ENCODE peak calls at places on chromosomes 13 and 19, in seven cellular contexts. U is GM23338; V is cardiac muscle cell; J is GM12865; G is AG04450; X is PC-9; M is CD8-positive, alpha-beta T cell. W is an unnamed sample.

GRCh38 chr19:32201661-32202060 is 143.7 kb upstream of the ZNF507 start:
- DNase-seq in U (no peak), V (no peak), J (no peak), G (no peak), X (no peak), M (no peak), W (no peak)

GRCh38 chr19:39183100-39183499 is 13.7 kb upstream of the NCCRP1 start:
- DNase-seq in U (no peak), V (no peak), J (no peak), G (no peak), X (no peak), M (no peak), W (no peak)

GRCh38 chr13:24228852-24229458 is 68.4 kb downstream of the SPATA13 start:
- DNase-seq in U (peak), V (peak), J (peak), G (peak), X (peak), M (no peak), W (peak)

GRCh38 chr13:36571444-36571843 is 102.4 kb upstream of the SERTM1 start:
- DNase-seq in U (no peak), V (no peak), J (no peak), G (no peak), X (no peak), M (no peak), W (no peak)

GRCh38 chr13:83681547-83681946 is 200.7 kb downstream of the SLITRK1 start:
- DNase-seq in U (peak), V (no peak), J (no peak), G (no peak), X (no peak), M (no peak), W (no peak)

GRCh38 chr19:43731854-43732253 is 16.0 kb downstream of the IRGC start:
- DNase-seq in U (no peak), V (no peak), J (no peak), G (no peak), X (peak), M (no peak), W (no peak)

GRCh38 chr19:7456964-7457541 is 31.8 kb downstream of the PEX11G start:
- DNase-seq in U (no peak), V (no peak), J (no peak), G (no peak), X (peak), M (no peak), W (no peak)

GRCh38 chr13:80168089-80168850 is 172.7 kb downstream of the SPRY2 start:
- DNase-seq in U (no peak), V (peak), J (no peak), G (no peak), X (no peak), M (no peak), W (peak)

GRCh38 chr19:18697680-18698079 is 14.2 kb downstream of the CRTC1 start:
- DNase-seq in U (no peak), V (no peak), J (no peak), G (no peak), X (no peak), M (no peak), W (no peak)

GRCh38 chr19:51448011-51448744 is 10.1 kb downstream of the SIGLEC8 start:
- DNase-seq in U (no peak), V (no peak), J (peak), G (no peak), X (no peak), M (no peak), W (no peak)

GRCh38 chr13:93045836-93046235 is 180.8 kb upstream of the GPC6 start:
- DNase-seq in U (no peak), V (no peak), J (no peak), G (no peak), X (no peak), M (no peak), W (no peak)

GRCh38 chr13:20796791-20797513 is 23.2 kb upstream of the EEF1AKMT1 start:
- DNase-seq in U (no peak), V (no peak), J (no peak), G (no peak), X (no peak), M (no peak), W (no peak)

GRCh38 chr19:19224852-19225494 is 13.2 kb downstream of the NCAN start:
- DNase-seq in U (peak), V (peak), J (peak), G (peak), X (peak), M (peak), W (peak)

GRCh38 chr19:8088752-8089663 is 36.4 kb downstream of the CCL25 start:
- DNase-seq in U (no peak), V (no peak), J (no peak), G (no peak), X (no peak), M (no peak), W (no peak)

GRCh38 chr19:40225440-40226305 is 816 bp downstream of the CCNP start:
- DNase-seq in U (peak), V (no peak), J (peak), G (no peak), X (no peak), M (no peak), W (no peak)

GRCh38 chr13:92513672-92514071 is 712.9 kb upstream of the GPC6 start:
- DNase-seq in U (no peak), V (no peak), J (no peak), G (no peak), X (no peak), M (no peak), W (no peak)

GRCh38 chr13:25927363-25927762 is 124.5 kb downstream of the SHISA2 start:
- DNase-seq in U (no peak), V (no peak), J (no peak), G (no peak), X (no peak), M (no peak), W (no peak)

GRCh38 chr13:78595458-78595818 is 7.9 kb downstream of the POU4F1 start:
- DNase-seq in U (peak), V (no peak), J (no peak), G (no peak), X (no peak), M (no peak), W (no peak)

GRCh38 chr13:84430015-84430414 is 547.7 kb upstream of the SLITRK1 start:
- DNase-seq in U (no peak), V (no peak), J (no peak), G (no peak), X (no peak), M (no peak), W (no peak)

GRCh38 chr13:51524312-51524711 is 60.0 kb upstream of the WDFY2 start:
- DNase-seq in U (no peak), V (no peak), J (no peak), G (no peak), X (peak), M (no peak), W (no peak)

GRCh38 chr19:14979498-14980255 is at the start of gene SLC1A6:
- DNase-seq in U (peak), V (peak), J (no peak), G (no peak), X (no peak), M (no peak), W (no peak)

GRCh38 chr13:98761126-98761978 is 8.9 kb upstream of the SLC15A1 start:
- DNase-seq in U (no peak), V (no peak), J (peak), G (peak), X (peak), M (no peak), W (peak)

GRCh38 chr19:43425567-43426392 is 11.1 kb downstream of the TEX101 start:
- DNase-seq in U (peak), V (peak), J (no peak), G (no peak), X (peak), M (no peak), W (no peak)

GRCh38 chr13:45545686-45546409 is 69.7 kb downstream of the ERICH6B start:
- DNase-seq in U (no peak), V (no peak), J (no peak), G (no peak), X (no peak), M (no peak), W (no peak)

GRCh38 chr19:1206733-1207301 is 1.2 kb downstream of the STK11 start:
- DNase-seq in U (no peak), V (peak), J (peak), G (no peak), X (no peak), M (no peak), W (no peak)

GRCh38 chr13:104114111-104114510 is 1047.9 kb upstream of the SLC10A2 start:
- DNase-seq in U (no peak), V (no peak), J (no peak), G (no peak), X (no peak), M (no peak), W (no peak)

GRCh38 chr19:55477905-55478304 is 1.5 kb downstream of the ZNF628 start:
- DNase-seq in U (no peak), V (no peak), J (no peak), G (no peak), X (no peak), M (no peak), W (no peak)

GRCh38 chr13:99392126-99392805 is 85.1 kb upstream of the GPR183 start:
- DNase-seq in U (no peak), V (no peak), J (no peak), G (no peak), X (no peak), M (no peak), W (no peak)

GRCh38 chr13:75636339-75637095 is 387 bp downstream of the LMO7 start:
- DNase-seq in U (peak), V (peak), J (peak), G (no peak), X (peak), M (no peak), W (no peak)

GRCh38 chr19:42553292-42554045 is 25.2 kb upstream of the CEACAM1 start:
- DNase-seq in U (no peak), V (no peak), J (no peak), G (peak), X (peak), M (no peak), W (peak)

GRCh38 chr13:27404680-27405079 is 19.7 kb upstream of the GTF3A start:
- DNase-seq in U (no peak), V (no peak), J (no peak), G (no peak), X (no peak), M (no peak), W (no peak)

GRCh38 chr19:23070353-23070781 is 46.5 kb upstream of the ZNF730 start:
- DNase-seq in U (peak), V (no peak), J (peak), G (no peak), X (no peak), M (no peak), W (no peak)

GRCh38 chr19:11045536-11045935 is 43.7 kb upstream of the LDLR start:
- DNase-seq in U (no peak), V (no peak), J (no peak), G (no peak), X (no peak), M (no peak), W (no peak)

GRCh38 chr13:97892717-97893116 is 60.8 kb upstream of the IPO5 start:
- DNase-seq in U (no peak), V (no peak), J (no peak), G (no peak), X (no peak), M (no peak), W (peak)

GRCh38 chr13:93862259-93862658 is 617.2 kb downstream of the DCT start:
- DNase-seq in U (no peak), V (no peak), J (no peak), G (no peak), X (no peak), M (no peak), W (no peak)

GRCh38 chr13:94933230-94933751 is 220.9 kb upstream of the SOX21 start:
- DNase-seq in U (no peak), V (no peak), J (no peak), G (no peak), X (no peak), M (no peak), W (no peak)
- TF ChIP-seq CTCF in U (no peak), V (no peak), J (no peak), G (no peak), X (no peak), M (no peak), W (no peak)

DNA sequence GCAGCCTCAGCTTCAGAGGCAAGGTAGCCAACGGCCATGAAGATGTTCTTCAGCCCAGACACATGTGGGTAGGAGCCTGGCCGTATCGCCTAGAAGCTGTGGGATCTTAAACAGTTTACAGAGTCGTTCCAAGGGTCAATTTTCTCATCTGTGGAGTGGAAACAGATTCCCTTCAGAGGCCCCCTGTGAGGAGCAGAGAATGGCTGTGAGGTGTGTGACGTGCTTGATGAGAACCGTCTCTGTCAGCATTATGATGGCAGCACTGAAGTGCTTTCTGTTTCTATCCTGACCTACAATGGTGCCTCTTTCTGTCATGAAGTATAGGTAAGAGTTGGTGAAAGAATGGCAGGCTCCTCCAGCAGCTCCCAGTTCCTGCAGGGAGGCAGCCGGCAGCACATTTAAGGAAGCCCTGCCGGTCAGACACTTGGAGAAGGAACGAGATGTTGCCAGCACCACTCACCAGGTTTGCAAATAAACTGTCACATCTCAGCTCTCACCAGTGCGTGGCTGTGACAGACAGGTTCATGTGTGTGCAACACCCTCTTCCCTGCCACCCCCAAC is 277.3 kb downstream of the FOXO1 start:
- DNase-seq in U (no peak), V (no peak), J (peak), G (no peak), X (no peak), M (peak), W (no peak)
- H3K4me3 ChIP-seq in U (no peak), V (no peak), J (peak), G (no peak), X (no peak), M (peak), W (no peak)

GRCh38 chr13:49444517-49445395 is 682 bp downstream of the SETDB2 start:
- DNase-seq in U (peak), V (peak), J (peak), G (no peak), X (peak), M (no peak), W (no peak)

GRCh38 chr13:49441846-49442245 is 2.0 kb downstream of the CAB39L start:
- DNase-seq in U (no peak), V (no peak), J (peak), G (no peak), X (no peak), M (no peak), W (no peak)

GRCh38 chr13:49446473-49446872 is 2.4 kb downstream of the SETDB2 start:
- DNase-seq in U (no peak), V (no peak), J (no peak), G (no peak), X (no peak), M (no peak), W (no peak)

GRCh38 chr13:49443327-49443688 is 556 bp downstream of the CAB39L start:
- DNase-seq in U (no peak), V (peak), J (peak), G (no peak), X (no peak), M (no peak), W (no peak)

GRCh38 chr13:49443689-49444516 is at the start of the genes CAB39L and SETDB2:
- DNase-seq in U (peak), V (peak), J (peak), G (peak), X (peak), M (peak), W (peak)
- TF ChIP-seq CTCF in U (peak), V (peak), J (peak), G (peak), X (peak), M (no peak), W (peak)

GRCh38 chr19:35116085-35116801 is 620 bp downstream of the FXYD3 start:
- DNase-seq in U (no peak), V (no peak), J (no peak), G (no peak), X (peak), M (no peak), W (no peak)
- H3K4me3 ChIP-seq in U (no peak), V (no peak), J (no peak), G (no peak), X (peak), M (no peak), W (no peak)

GRCh38 chr19:35476149-35476548 is 14.1 kb downstream of the KRTDAP start:
- DNase-seq in U (peak), V (no peak), J (peak), G (no peak), X (no peak), M (no peak), W (no peak)
- TF ChIP-seq CTCF in U (peak), V (peak), J (peak), G (no peak), X (peak), M (no peak), W (no peak)

GRCh38 chr19:3151563-3152430 is 16.0 kb downstream of the GNA15 start:
- DNase-seq in U (no peak), V (no peak), J (no peak), G (no peak), X (no peak), M (no peak), W (no peak)
- H3K4me3 ChIP-seq in U (no peak), V (no peak), J (no peak), G (no peak), X (no peak), M (no peak), W (no peak)

GRCh38 chr13:56351041-56351440 is 789.7 kb upstream of the PRR20A start:
- DNase-seq in U (peak), V (peak), J (no peak), G (no peak), X (no peak), M (no peak), W (no peak)
- TF ChIP-seq CTCF in U (peak), V (no peak), J (no peak), G (no peak), X (no peak), M (no peak), W (no peak)